ENCODE peak calls at places on chromosomes 13 and 19, in eight cellular contexts. Q is NB4, X is heart left ventricle, Z is IMR-90, K is K562, C is body of pancreas, I is ovary, O is upper lobe of left lung. J is an unnamed sample.

GRCh38 chr13:92136449-92137180 is 738.2 kb downstream of the GPC5 start:
- DNase-seq in Q (no peak), X (no peak), Z (no peak), K (no peak), C (no peak), I (no peak), O (no peak), J (no peak)

GRCh38 chr13:41608779-41609178 is 151.4 kb downstream of the RGCC start:
- DNase-seq in Q (no peak), X (no peak), Z (peak), K (no peak), C (no peak), I (no peak), O (no peak), J (no peak)

GRCh38 chr13:74061939-74062595 is 72.1 kb downstream of the KLF12 start:
- DNase-seq in Q (no peak), X (no peak), Z (peak), K (no peak), C (no peak), I (no peak), O (no peak), J (no peak)

GRCh38 chr19:46173886-46174475 is 25.9 kb downstream of the IGFL2 start:
- DNase-seq in Q (peak), X (no peak), Z (no peak), K (no peak), C (no peak), I (no peak), O (no peak), J (no peak)

GRCh38 chr19:6233051-6233826 is 46.5 kb downstream of the MLLT1 start:
- DNase-seq in Q (peak), X (peak), Z (peak), K (no peak), C (peak), I (no peak), O (peak), J (peak)

GRCh38 chr13:113095146-113096051 is 10.2 kb upstream of the F7 start:
- DNase-seq in Q (no peak), X (peak), Z (no peak), K (no peak), C (no peak), I (no peak), O (no peak), J (no peak)

GRCh38 chr13:34416833-34417425 is 525.1 kb upstream of the NBEA start:
- DNase-seq in Q (no peak), X (peak), Z (peak), K (no peak), C (no peak), I (peak), O (no peak), J (peak)

GRCh38 chr13:113656015-113656588 is 1.9 kb downstream of the ATP4B start:
- DNase-seq in Q (no peak), X (no peak), Z (no peak), K (no peak), C (peak), I (peak), O (peak), J (peak)

GRCh38 chr19:5799247-5800241 is 5.3 kb upstream of the NRTN start:
- DNase-seq in Q (no peak), X (no peak), Z (no peak), K (peak), C (peak), I (peak), O (no peak), J (no peak)

GRCh38 chr19:29665826-29666633 is 769 bp downstream of the PLEKHF1 start:
- DNase-seq in Q (no peak), X (peak), Z (peak), K (no peak), C (peak), I (peak), O (no peak), J (no peak)

GRCh38 chr13:24709186-24709913 is 29.1 kb downstream of the ATP12A start:
- DNase-seq in Q (no peak), X (no peak), Z (no peak), K (no peak), C (peak), I (no peak), O (no peak), J (peak)

GRCh38 chr19:45468803-45469131 is 971 bp downstream of the FOSB start:
- DNase-seq in Q (no peak), X (no peak), Z (no peak), K (peak), C (no peak), I (no peak), O (peak), J (no peak)

GRCh38 chr13:66375756-66376155 is 854.4 kb downstream of the PCDH9 start:
- DNase-seq in Q (no peak), X (no peak), Z (peak), K (no peak), C (no peak), I (no peak), O (no peak), J (no peak)

GRCh38 chr19:17160908-17161307 is 54.2 kb upstream of the USE1 start:
- DNase-seq in Q (no peak), X (no peak), Z (no peak), K (no peak), C (no peak), I (no peak), O (no peak), J (no peak)

GRCh38 chr13:102235689-102236088 is 166.2 kb downstream of the FGF14 start:
- DNase-seq in Q (no peak), X (no peak), Z (no peak), K (no peak), C (no peak), I (no peak), O (no peak), J (no peak)

GRCh38 chr13:50428183-50428877 is 413.1 kb downstream of the KCNRG start:
- DNase-seq in Q (no peak), X (no peak), Z (no peak), K (no peak), C (no peak), I (no peak), O (no peak), J (no peak)

GRCh38 chr13:25187596-25187995 is 15.5 kb upstream of the AMER2 start:
- DNase-seq in Q (no peak), X (no peak), Z (no peak), K (no peak), C (no peak), I (no peak), O (no peak), J (no peak)

GRCh38 chr13:40060318-40061007 is 405.0 kb downstream of the COG6 start:
- DNase-seq in Q (peak), X (no peak), Z (no peak), K (no peak), C (peak), I (peak), O (no peak), J (peak)

GRCh38 chr13:39536906-39537305 is 66.1 kb downstream of the LHFPL6 start:
- DNase-seq in Q (no peak), X (no peak), Z (no peak), K (no peak), C (no peak), I (no peak), O (no peak), J (no peak)

GRCh38 chr19:47435196-47435595 is 15.9 kb upstream of the MEIS3 start:
- DNase-seq in Q (no peak), X (peak), Z (no peak), K (no peak), C (no peak), I (no peak), O (no peak), J (no peak)

GRCh38 chr13:44308352-44308751 is 65.3 kb upstream of the SERP2 start:
- DNase-seq in Q (no peak), X (no peak), Z (no peak), K (no peak), C (no peak), I (no peak), O (no peak), J (no peak)

GRCh38 chr13:109744512-109745051 is 41.8 kb downstream of the IRS2 start:
- DNase-seq in Q (no peak), X (no peak), Z (peak), K (no peak), C (peak), I (peak), O (no peak), J (no peak)

GRCh38 chr13:109145631-109146030 is 516.2 kb downstream of the MYO16 start:
- DNase-seq in Q (peak), X (no peak), Z (peak), K (peak), C (peak), I (peak), O (peak), J (no peak)

GRCh38 chr13:56861472-56861871 is 279.2 kb upstream of the PRR20A start:
- DNase-seq in Q (no peak), X (no peak), Z (no peak), K (no peak), C (no peak), I (no peak), O (no peak), J (no peak)
- TF ChIP-seq POLR2A in Q (no peak), X (no peak), Z (no peak), K (no peak), C (no peak), I (no peak), O (no peak), J (no peak)

GRCh38 chr19:48713041-48713863 is 6.3 kb downstream of the MAMSTR start:
- DNase-seq in Q (peak), X (no peak), Z (peak), K (peak), C (no peak), I (peak), O (no peak), J (no peak)
- TF ChIP-seq CTCF in Q (peak), X (no peak), Z (peak), K (peak), C (peak), I (no peak), O (no peak), J (no peak)

DNA sequence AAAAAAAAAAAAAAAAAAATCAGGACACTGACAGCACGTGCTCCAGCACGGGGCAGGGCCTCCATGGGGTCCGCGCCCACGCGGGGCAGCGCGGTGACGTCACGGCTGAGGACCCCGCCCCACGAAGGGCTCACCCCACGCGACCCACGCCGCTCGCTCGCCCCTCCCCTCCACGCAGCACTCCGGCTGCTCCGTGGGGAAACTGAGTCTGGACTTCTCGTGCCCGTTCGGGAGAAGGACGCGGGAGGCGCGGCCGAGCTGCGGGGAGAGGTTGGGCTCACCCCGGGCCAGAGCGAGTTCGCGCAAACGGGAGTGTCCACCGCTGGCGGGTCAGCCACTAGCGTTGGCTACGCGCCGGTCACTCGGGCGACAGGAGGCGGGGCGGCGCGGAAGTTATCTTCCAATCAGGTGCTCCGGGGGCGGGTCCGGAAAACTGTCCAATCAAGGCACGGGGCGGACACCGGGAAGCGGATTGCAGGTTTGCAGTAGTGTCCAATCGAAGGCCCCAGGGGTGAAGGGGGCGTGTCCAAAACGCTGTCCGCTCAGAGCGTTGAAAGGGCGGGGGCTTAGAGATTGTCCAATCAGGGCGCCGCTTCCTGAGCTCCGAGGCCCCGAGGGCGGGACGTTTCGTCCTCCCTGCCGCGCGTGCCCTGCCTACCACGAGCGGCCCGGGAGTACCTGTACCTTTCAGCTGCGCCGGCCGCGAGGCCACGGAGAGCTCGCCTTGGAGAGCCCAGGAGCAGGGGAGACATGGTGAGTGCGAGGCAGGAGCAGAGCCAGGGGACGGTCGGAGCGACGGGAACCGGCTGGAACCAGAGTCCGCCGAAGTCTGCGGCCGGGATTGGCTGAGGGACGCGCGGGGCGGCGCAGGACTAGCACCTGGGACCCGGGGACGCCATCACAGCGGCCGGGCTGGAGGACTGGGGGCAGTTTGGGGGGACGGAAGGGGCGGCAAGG is at the start of gene ZNF57:
- DNase-seq in Q (peak), X (peak), Z (peak), K (peak), C (peak), I (peak), O (peak), J (peak)
- TF ChIP-seq POLR2A in Q (peak), X (peak), Z (no peak), K (peak), C (peak), I (no peak), O (peak), J (no peak)

GRCh38 chr19:58277197-58277596 is 1.6 kb upstream of the ZNF8 start:
- DNase-seq in Q (no peak), X (no peak), Z (no peak), K (no peak), C (no peak), I (no peak), O (no peak), J (no peak)

GRCh38 chr19:58279925-58280316 is 1.2 kb downstream of the ZNF8 start:
- DNase-seq in Q (no peak), X (no peak), Z (no peak), K (no peak), C (no peak), I (no peak), O (no peak), J (no peak)

GRCh38 chr19:58277748-58278147 is 1.0 kb upstream of the ZNF8 start:
- DNase-seq in Q (no peak), X (no peak), Z (no peak), K (no peak), C (no peak), I (no peak), O (no peak), J (no peak)

GRCh38 chr19:58279042-58279924 is 528 bp downstream of the ZNF8 start:
- DNase-seq in Q (peak), X (peak), Z (peak), K (peak), C (peak), I (peak), O (peak), J (peak)

GRCh38 chr19:58278156-58279041 is at the start of gene ZNF8:
- DNase-seq in Q (peak), X (peak), Z (peak), K (peak), C (peak), I (peak), O (peak), J (peak)
- TF ChIP-seq CTCF in Q (no peak), X (no peak), Z (no peak), K (no peak), C (peak), I (no peak), O (no peak), J (no peak)

DNA sequence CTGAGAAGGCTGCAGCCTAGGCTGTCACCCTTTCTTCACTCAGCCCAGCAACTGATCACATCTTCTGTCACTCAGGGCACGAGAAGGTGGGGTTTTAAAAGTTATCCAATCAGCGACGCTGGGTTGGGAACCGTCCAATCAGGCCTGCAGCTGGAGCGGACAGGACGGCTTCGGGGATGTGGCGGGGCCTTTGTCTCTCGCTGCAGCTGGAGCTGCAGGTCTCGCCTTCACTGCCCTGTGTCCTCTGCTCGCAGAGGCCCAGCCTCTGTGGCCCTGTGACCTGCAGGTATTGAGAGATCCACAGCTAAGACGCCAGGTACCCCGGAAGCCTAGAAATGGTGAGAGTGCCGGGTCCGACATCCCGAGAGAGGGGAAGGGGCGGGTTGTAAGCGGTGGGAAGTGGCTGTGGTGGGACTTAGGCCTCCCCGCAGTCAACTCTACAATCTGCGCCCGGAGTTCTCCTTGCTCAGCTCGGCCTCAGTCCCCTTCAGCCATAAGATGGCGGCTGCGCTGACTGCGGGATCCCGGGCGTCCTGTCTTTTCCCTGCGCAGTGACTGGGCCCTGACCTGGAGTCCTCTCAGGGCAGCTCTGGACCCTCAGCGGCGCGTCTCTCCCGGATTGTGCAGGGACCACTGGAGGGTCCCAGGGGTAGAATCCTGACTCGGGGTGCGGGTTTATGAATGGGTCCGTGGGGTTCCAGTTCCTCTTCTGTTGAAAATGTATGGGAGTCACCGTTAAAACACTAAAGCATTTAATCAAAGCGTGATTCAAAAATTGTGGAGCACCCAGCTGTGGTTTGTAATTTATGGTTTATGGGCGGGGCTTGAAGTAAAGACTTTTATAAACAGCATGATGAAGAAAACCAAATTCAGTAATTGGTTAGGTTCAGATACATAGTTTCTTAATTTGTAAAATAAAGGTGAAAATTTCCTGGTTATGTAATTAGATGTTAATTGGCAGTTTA is at the start of gene ZNF714:
- DNase-seq in Q (peak), X (peak), Z (peak), K (peak), C (peak), I (peak), O (peak), J (peak)
- TF ChIP-seq POLR2A in Q (peak), X (no peak), Z (peak), K (peak), C (peak), I (peak), O (peak), J (no peak)

GRCh38 chr19:41377977-41378707 is 1.8 kb downstream of the TMEM91 start:
- DNase-seq in Q (no peak), X (no peak), Z (no peak), K (peak), C (no peak), I (no peak), O (no peak), J (no peak)
- TF ChIP-seq CTCF in Q (no peak), X (no peak), Z (peak), K (no peak), C (no peak), I (no peak), O (no peak), J (no peak)

DNA sequence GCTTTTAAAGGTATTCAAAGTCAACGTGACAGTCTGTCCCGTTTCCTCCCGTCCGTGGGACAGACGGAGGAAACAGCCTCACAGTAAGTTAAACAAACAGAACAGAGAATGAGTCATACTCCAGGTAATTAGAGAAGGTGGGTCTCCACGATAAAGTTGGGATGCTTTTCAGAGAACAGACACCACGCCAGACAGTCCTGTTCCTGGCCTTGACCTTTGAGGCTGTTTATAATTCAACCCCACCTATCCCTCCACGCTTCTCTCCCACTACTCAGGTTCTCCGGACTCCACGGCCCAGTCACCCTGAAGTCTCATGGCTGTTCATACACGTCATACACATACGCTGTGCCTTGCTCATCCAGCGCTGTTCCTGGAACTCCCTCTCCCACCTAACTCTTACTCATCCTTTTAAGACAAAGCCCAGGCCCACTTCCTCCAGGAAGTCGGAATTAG is 42.5 kb downstream of the ARHGEF18 start:
- DNase-seq in Q (no peak), X (no peak), Z (peak), K (no peak), C (no peak), I (no peak), O (no peak), J (no peak)
- TF ChIP-seq POLR2A in Q (no peak), X (no peak), Z (no peak), K (no peak), C (no peak), I (no peak), O (no peak), J (no peak)

J was measured in lower leg skin.